ENCODE peak calls at places on chromosomes 11 and 22, in nine cellular contexts. E, N, F, K, O, G, C, S and X are unnamed samples.
A peak's percentile ranks its signal among the peaks of the same experiment; 100 is the strongest.

GRCh38 chr22:40721266-40721665 is 42.0 kb downstream of the MCHR1 start:
- DNase-seq in G (no peak), N (no peak), F (no peak), K (peak; percentile 71), C (no peak), S (peak; percentile 42), E (no peak), O (peak; percentile 69), X (no peak)

GRCh38 chr11:19393941-19394340 is 153.2 kb upstream of the E2F8 start:
- DNase-seq in O (no peak), N (no peak), C (no peak), G (no peak), F (no peak), K (peak; percentile 83), E (no peak), S (no peak), X (no peak)

GRCh38 chr22:48659393-48659792 is 1168.3 kb downstream of the BRD1 start:
- DNase-seq in S (no peak), C (no peak), N (no peak), G (no peak), K (no peak), F (no peak), E (no peak), O (no peak), X (no peak)

GRCh38 chr22:45612940-45613339 is 58.7 kb upstream of the ATXN10 start:
- DNase-seq in N (no peak), O (no peak), G (no peak), E (no peak), S (no peak), K (no peak), F (no peak), C (no peak), X (no peak)

GRCh38 chr11:6319879-6320410 is 356 bp downstream of the CAVIN3 start:
- DNase-seq in O (peak; percentile 82), S (no peak), E (peak; percentile 92), F (peak; percentile 57), N (peak; percentile 90), C (peak; percentile 35), G (peak; percentile 86), K (peak; percentile 91), X (peak; percentile 70)

GRCh38 chr11:16184588-16184987 is 171.8 kb downstream of the SOX6 start:
- DNase-seq in C (no peak), E (no peak), K (peak; percentile 92), S (no peak), O (peak; percentile 86), F (no peak), N (no peak), G (no peak), X (no peak)

GRCh38 chr11:65844231-65844872 is 10.6 kb downstream of the SNX32 start:
- DNase-seq in E (no peak), K (no peak), C (no peak), N (no peak), F (no peak), O (no peak), S (no peak), G (no peak), X (no peak)

GRCh38 chr22:41499624-41500280 is 30.8 kb downstream of the ACO2 start:
- DNase-seq in O (no peak), E (no peak), K (no peak), S (no peak), C (no peak), N (no peak), G (no peak), F (no peak), X (no peak)

GRCh38 chr11:134800826-134801225 is 388.8 kb upstream of the B3GAT1 start:
- DNase-seq in E (no peak), G (no peak), F (no peak), C (no peak), O (no peak), N (no peak), K (no peak), S (no peak), X (no peak)

GRCh38 chr22:37427128-37427710 is at the start of gene ELFN2:
- DNase-seq in F (no peak), G (peak; percentile 37), K (peak; percentile 10), C (no peak), O (no peak), E (no peak), N (peak; percentile 50), S (no peak), X (peak; percentile 45)

GRCh38 chr11:121722431-121723256 is 269.9 kb upstream of the SORL1-AS1 start:
- DNase-seq in G (peak; percentile 70), S (no peak), F (no peak), O (no peak), C (no peak), E (peak; percentile 85), K (peak; percentile 89), N (peak; percentile 93), X (peak; percentile 79)

GRCh38 chr11:121717296-121717695 is 264.5 kb upstream of the SORL1-AS1 start:
- DNase-seq in N (no peak), K (no peak), S (no peak), O (no peak), E (no peak), C (no peak), G (no peak), F (no peak), X (no peak)

GRCh38 chr11:121723261-121723741 is 270.5 kb upstream of the SORL1-AS1 start:
- DNase-seq in C (no peak), S (no peak), O (no peak), G (peak; percentile 16), K (no peak), E (peak; percentile 49), F (no peak), N (peak; percentile 70), X (no peak)

GRCh38 chr11:121721448-121721847 is 268.7 kb upstream of the SORL1-AS1 start:
- DNase-seq in C (no peak), F (no peak), S (no peak), O (no peak), G (no peak), K (no peak), N (no peak), E (no peak), X (no peak)

DNA sequence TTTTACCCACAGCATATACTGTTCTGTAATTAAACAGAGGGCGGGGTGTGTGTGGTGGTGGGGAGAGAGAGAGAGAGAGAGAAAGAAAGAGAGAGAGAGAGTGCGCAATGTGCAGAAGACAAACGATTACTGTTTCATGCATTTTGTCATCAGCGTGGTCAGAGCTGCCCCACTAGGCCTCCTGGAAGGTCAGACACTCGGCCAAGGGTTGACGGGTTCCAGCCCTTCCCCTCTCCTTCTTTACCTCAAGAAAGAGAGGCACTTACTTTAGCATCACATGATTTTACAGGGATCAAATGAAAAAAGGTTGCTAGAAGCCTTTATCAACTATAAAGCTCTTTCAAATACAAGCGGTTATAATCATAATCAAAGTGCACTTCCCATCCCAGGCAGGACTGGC is 269.2 kb upstream of the SORL1-AS1 start:
- DNase-seq in O (no peak), F (no peak), K (no peak), S (no peak), N (no peak), E (no peak), G (peak; percentile 14), C (no peak), X (no peak)
- TF ChIP-seq POLR2A in O (no peak), F (no peak), K (no peak), S (no peak), N (no peak), E (no peak), G (no peak), C (no peak), X (no peak)

DNA sequence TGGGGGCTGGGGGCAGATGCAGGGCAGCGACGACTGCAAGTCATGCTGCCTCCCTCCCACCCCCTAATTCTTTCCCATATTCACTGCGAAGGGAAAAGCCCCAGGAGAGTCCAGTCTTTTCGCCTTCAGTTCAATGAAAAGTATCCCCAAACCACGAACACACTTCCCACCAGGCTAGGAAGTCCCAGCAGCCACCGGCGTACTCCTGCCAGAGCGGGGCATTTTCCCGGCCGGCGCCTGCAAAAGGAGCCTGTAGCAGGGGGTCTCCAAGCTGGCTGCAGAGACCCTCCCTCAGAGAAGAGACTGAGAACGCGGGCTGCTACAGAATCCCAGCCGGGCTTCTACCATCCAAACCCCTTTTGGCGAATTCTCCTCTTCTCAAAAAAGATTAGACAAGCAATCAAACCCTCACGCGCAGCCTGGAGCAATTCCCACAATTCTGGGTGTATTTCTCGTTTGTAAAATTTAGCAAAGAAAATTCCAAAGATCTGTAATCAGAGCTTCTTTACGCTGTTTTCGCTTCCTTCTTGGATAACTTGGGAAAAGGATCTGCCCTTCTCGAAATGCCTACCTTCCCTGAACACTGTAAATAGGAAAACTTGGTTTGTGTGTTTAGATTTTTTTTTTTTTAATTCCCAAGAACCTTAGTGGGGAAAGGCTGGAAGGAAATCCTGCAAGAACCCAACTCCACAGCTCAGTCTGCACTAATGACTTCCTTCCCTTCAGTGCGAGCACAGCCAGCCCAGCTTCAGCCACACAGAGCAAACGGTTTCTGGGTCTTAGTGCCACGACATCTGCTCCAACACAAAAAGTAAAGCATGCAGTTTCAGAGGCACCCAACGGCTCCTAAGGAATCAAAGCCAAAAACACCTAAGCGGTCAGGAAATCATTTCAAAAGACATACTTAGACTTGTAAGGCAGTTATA is 236.4 kb downstream of the TTC28 start:
- DNase-seq in E (peak; percentile 54), F (no peak), S (peak; percentile 39), N (peak; percentile 64), C (no peak), G (peak; percentile 66), O (no peak), K (peak; percentile 76), X (peak; percentile 72)
- TF ChIP-seq POLR2A in E (no peak), F (peak; percentile 44), S (no peak), N (no peak), C (no peak), G (peak; percentile 67), O (no peak), K (no peak), X (peak; percentile 77)

GRCh38 chr11:62771144-62772021 is at the start of gene TAF6L:
- DNase-seq in N (peak; percentile 99), S (peak; percentile 98), K (peak; percentile 95), F (peak; percentile 90), O (peak; percentile 97), C (peak; percentile 78), E (peak; percentile 98), G (peak; percentile 98), X (peak; percentile 99)
- TF ChIP-seq POLR2A in N (peak; percentile 30), S (peak; percentile 71), K (peak; percentile 75), F (no peak), O (peak; percentile 55), C (peak; percentile 62), E (peak; percentile 54), G (peak; percentile 66), X (peak; percentile 56)

GRCh38 chr11:2736577-2737225 is 36.9 kb upstream of the KCNQ1OT1 start:
- DNase-seq in F (no peak), N (no peak), C (no peak), K (no peak), G (no peak), S (no peak), E (no peak), O (no peak), X (no peak)

GRCh38 chr11:2738551-2739431 is 39.0 kb upstream of the KCNQ1OT1 start:
- DNase-seq in E (no peak), G (no peak), C (no peak), K (no peak), N (no peak), S (no peak), F (no peak), O (no peak), X (no peak)

GRCh38 chr11:2739531-2740274 is 39.9 kb upstream of the KCNQ1OT1 start:
- DNase-seq in G (no peak), O (no peak), K (no peak), F (no peak), N (no peak), E (no peak), S (no peak), C (no peak), X (no peak)

GRCh38 chr11:2737226-2737590 is 37.4 kb upstream of the KCNQ1OT1 start:
- DNase-seq in E (no peak), G (no peak), C (no peak), F (no peak), N (no peak), K (no peak), S (peak; percentile 38), O (no peak), X (no peak)

GRCh38 chr11:2737876-2738275 is 38.1 kb upstream of the KCNQ1OT1 start:
- DNase-seq in N (no peak), F (no peak), S (peak; percentile 67), K (no peak), G (no peak), O (no peak), C (no peak), E (peak; percentile 58), X (no peak)
- TF ChIP-seq POLR2A in N (no peak), F (no peak), S (no peak), K (no peak), G (no peak), O (no peak), C (no peak), E (no peak), X (no peak)